ENCODE peak calls at places on chromosome 12, in five cellular contexts. G is cardiac fibroblast, O is AG09319, V is NB4, K is A549. E is an unnamed sample.

GRCh38 chr12:102955926-102956737 is 1.3 kb upstream of the ASCL1 start:
- DNase-seq in G (no peak), O (no peak), V (no peak), K (no peak), E (no peak)

GRCh38 chr12:13087766-13088165 is 15.7 kb downstream of the GSG1 start:
- DNase-seq in G (no peak), O (no peak), V (no peak), K (no peak), E (no peak)

GRCh38 chr12:53336137-53336785 is at the start of gene SP7:
- DNase-seq in G (no peak), O (no peak), V (peak; percentile 68), K (no peak), E (no peak)

GRCh38 chr12:39814626-39815025 is 195.0 kb upstream of the ABCD2 start:
- DNase-seq in G (no peak), O (no peak), V (no peak), K (no peak), E (no peak)

GRCh38 chr12:57904848-57905811 is 36.2 kb upstream of the ATP23 start:
- DNase-seq in G (peak; percentile 92), O (no peak), V (peak; percentile 90), K (peak; percentile 92), E (peak; percentile 76)

GRCh38 chr12:120140603-120141002 is 24.1 kb upstream of the RAB35 start:
- DNase-seq in G (no peak), O (no peak), V (no peak), K (no peak), E (no peak)

GRCh38 chr12:22287776-22288621 is 46.5 kb downstream of the ST8SIA1 start:
- DNase-seq in G (peak; percentile 76), O (no peak), V (peak; percentile 86), K (no peak), E (no peak)

GRCh38 chr12:53334822-53335221 is 1.3 kb downstream of the SP7 start:
- DNase-seq in G (no peak), O (no peak), V (no peak), K (no peak), E (no peak)

GRCh38 chr12:16658699-16659098 is 52.7 kb upstream of the LMO3 start:
- DNase-seq in G (no peak), O (no peak), V (no peak), K (no peak), E (no peak)

DNA sequence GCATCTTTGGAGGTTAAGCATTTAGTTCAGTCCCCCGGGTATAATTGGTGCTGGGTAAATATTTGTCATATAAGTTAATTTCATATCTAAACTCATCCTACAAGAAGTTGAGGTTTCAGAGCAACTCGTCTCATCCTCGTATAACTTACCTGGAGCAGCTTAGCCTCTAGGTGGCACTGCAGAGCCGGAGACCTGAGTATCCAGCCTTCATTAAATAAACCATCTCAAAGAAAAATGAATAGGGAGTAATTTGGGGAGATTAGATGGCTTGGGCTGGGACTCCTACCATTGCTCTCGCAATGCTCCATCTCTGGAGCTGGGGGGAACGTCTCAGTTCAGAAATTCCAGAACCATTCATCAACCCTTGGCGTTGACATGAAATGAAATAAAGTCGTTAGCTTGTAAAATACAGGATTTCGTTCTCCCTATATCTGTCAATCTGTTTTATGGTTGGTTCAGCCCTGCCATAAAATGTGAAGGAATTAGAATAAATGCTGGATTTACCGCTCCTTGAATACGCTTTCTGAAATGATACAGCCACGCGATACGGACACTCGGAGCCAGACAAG is 122.9 kb upstream of the TMEM132D start:
- DNase-seq in G (peak; percentile 14), O (no peak), V (peak; percentile 58), K (peak; percentile 49), E (peak; percentile 58)
- TF ChIP-seq CTCF in G (peak; percentile 34), O (peak; percentile 29), V (peak; percentile 93), K (peak; percentile 50), E (peak; percentile 41)

GRCh38 chr12:75087656-75088055 is 122.0 kb downstream of the KCNC2 start:
- DNase-seq in G (peak; percentile 1), O (no peak), V (peak; percentile 16), K (peak; percentile 25), E (no peak)
- TF ChIP-seq CTCF in G (no peak), O (no peak), V (no peak), K (peak; percentile 24), E (peak; percentile 1)

GRCh38 chr12:2267624-2268477 is 215.1 kb downstream of the CACNA1C start:
- DNase-seq in G (peak; percentile 37), O (no peak), V (no peak), K (no peak), E (peak; percentile 11)
- TF ChIP-seq CTCF in G (no peak), O (no peak), V (no peak), K (no peak), E (no peak)

GRCh38 chr12:85951823-85952222 is 77.7 kb downstream of the NTS start:
- DNase-seq in G (peak; percentile 20), O (no peak), V (peak; percentile 33), K (peak; percentile 42), E (peak; percentile 2)
- TF ChIP-seq CTCF in G (peak; percentile 31), O (peak; percentile 23), V (peak; percentile 25), K (peak; percentile 56), E (peak; percentile 12)

DNA sequence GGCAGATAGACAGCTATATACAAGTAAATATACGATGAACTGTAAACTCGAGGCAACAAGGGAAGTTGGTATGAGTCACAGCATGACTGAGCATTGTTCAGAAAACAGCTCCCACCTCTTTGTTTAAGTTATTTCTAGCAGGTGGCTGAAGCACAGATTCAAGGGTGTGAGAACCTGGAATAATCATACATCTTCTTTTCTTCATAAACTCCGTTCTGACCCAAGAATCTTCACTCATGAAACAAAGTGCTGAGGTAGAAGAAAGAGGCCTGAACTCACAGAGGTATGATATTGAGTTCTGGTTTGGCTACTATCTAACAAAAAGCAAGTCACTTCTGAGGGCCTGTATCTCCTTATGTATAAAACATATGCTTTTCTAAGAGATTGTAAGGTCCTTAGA is 364.1 kb upstream of the KITLG start:
- DNase-seq in G (peak; percentile 77), O (no peak), V (peak; percentile 72), K (peak; percentile 72), E (no peak)
- TF ChIP-seq CTCF in G (no peak), O (no peak), V (no peak), K (no peak), E (no peak)